ENCODE peak calls at places on chromosomes 2 and 18, in six cellular contexts. D is uterus, O is tibial nerve, Y is AG04450, I is fibroblast of lung, Z is spleen. J is an unnamed sample.

GRCh38 chr2:176428943-176429469 is 159.8 kb downstream of the MTX2 start:
- DNase-seq in D (no peak), O (no peak), Y (no peak), I (no peak), Z (no peak), J (no peak)

GRCh38 chr2:138433995-138434991 is 67.3 kb upstream of the SPOPL start:
- DNase-seq in D (no peak), O (no peak), Y (no peak), I (no peak), Z (no peak), J (no peak)

GRCh38 chr2:113172721-113173562 is 829 bp upstream of the PSD4 start:
- DNase-seq in D (no peak), O (no peak), Y (no peak), I (no peak), Z (peak; percentile 79), J (no peak)

GRCh38 chr2:222305510-222306392 is 7.0 kb upstream of the PAX3 start:
- DNase-seq in D (no peak), O (no peak), Y (no peak), I (peak; percentile 33), Z (peak; percentile 78), J (no peak)

GRCh38 chr2:8491296-8492048 is 190.4 kb upstream of the ID2 start:
- DNase-seq in D (peak; percentile 37), O (no peak), Y (no peak), I (no peak), Z (no peak), J (peak; percentile 48)

GRCh38 chr2:24725956-24726355 is 67.2 kb downstream of the PTRHD1 start:
- DNase-seq in D (no peak), O (no peak), Y (no peak), I (no peak), Z (no peak), J (no peak)

GRCh38 chr2:190864375-190864774 is 16.2 kb upstream of the GLS start:
- DNase-seq in D (no peak), O (no peak), Y (no peak), I (peak; percentile 64), Z (no peak), J (no peak)

GRCh38 chr2:162734866-162735265 is 103.7 kb downstream of the KCNH7 start:
- DNase-seq in D (no peak), O (no peak), Y (no peak), I (peak; percentile 2), Z (no peak), J (no peak)

GRCh38 chr18:23883277-23883790 is 131.2 kb upstream of the TTC39C start:
- DNase-seq in D (peak; percentile 22), O (peak; percentile 41), Y (no peak), I (no peak), Z (no peak), J (no peak)

GRCh38 chr2:128324897-128325410 is 6.3 kb upstream of the HS6ST1 start:
- DNase-seq in D (no peak), O (no peak), Y (no peak), I (no peak), Z (no peak), J (peak; percentile 30)

GRCh38 chr2:207472343-207473202 is 57.2 kb upstream of the CREB1 start:
- DNase-seq in D (no peak), O (no peak), Y (no peak), I (peak; percentile 55), Z (no peak), J (no peak)

GRCh38 chr18:79797518-79798345 is at the start of gene KCNG2:
- DNase-seq in D (no peak), O (no peak), Y (no peak), I (peak; percentile 26), Z (peak; percentile 87), J (peak; percentile 92)
- TF ChIP-seq CTCF in D (no peak), O (no peak), Y (peak; percentile 4), I (no peak), Z (no peak), J (no peak)

GRCh38 chr2:183038341-183039300 is at the start of gene NCKAP1:
- DNase-seq in D (peak; percentile 94), O (peak; percentile 86), Y (peak; percentile 46), I (peak; percentile 78), Z (peak; percentile 96), J (peak; percentile 97)

GRCh38 chr2:183037660-183038340 is 457 bp downstream of the NCKAP1 start:
- DNase-seq in D (peak; percentile 45), O (peak; percentile 28), Y (no peak), I (peak; percentile 28), Z (no peak), J (no peak)

GRCh38 chr2:183035298-183035953 is 2.8 kb downstream of the NCKAP1 start:
- DNase-seq in D (no peak), O (no peak), Y (peak; percentile 51), I (peak; percentile 88), Z (no peak), J (peak; percentile 57)

GRCh38 chr2:183035954-183036669 is 2.1 kb downstream of the NCKAP1 start:
- DNase-seq in D (no peak), O (no peak), Y (no peak), I (no peak), Z (no peak), J (no peak)

DNA sequence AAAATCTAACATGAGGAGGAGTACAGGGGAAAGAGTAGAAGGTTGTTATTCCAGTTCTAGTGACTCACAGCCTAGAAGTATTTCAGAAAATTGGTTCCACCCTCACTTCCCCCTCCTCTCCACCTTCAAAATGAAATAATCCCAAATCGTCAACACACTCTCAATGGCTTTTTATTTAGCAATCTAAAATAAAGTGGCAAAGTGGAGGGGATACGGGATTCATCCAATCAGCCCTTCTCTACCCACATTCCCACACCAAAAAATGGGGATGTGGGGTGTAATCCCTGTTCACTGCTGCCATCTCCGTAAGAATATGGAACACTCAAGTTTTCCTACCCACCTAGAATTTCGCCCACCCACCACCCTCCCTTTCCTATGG is 987 bp downstream of the NCKAP1 start:
- DNase-seq in D (no peak), O (no peak), Y (no peak), I (peak; percentile 42), Z (no peak), J (peak; percentile 62)
- H3K27ac ChIP-seq in D (peak overlapping the region; percentile 97), O (peak overlapping the region; percentile 95), Y (peak overlapping the region; percentile 63), I (peak overlapping the region; percentile 82), Z (peak overlapping the region; percentile 93), J (peak overlapping the region; percentile 90)

GRCh38 chr2:51795248-51795888 is 763.4 kb upstream of the NRXN1 start:
- DNase-seq in D (no peak), O (no peak), Y (no peak), I (no peak), Z (no peak), J (no peak)
- TF ChIP-seq CTCF in D (no peak), O (no peak), Y (peak; percentile 10), I (peak; percentile 10), Z (no peak), J (no peak)

GRCh38 chr2:134522856-134523460 is 195.8 kb downstream of the TMEM163 start:
- DNase-seq in D (no peak), O (no peak), Y (no peak), I (no peak), Z (no peak), J (no peak)
- H3K27ac ChIP-seq in D (no peak overlapping the region), O (no peak overlapping the region), Y (no peak overlapping the region), I (no peak overlapping the region), Z (no peak overlapping the region), J (no peak overlapping the region)

GRCh38 chr2:238160206-238161129 is 1.7 kb downstream of the ERFE start:
- DNase-seq in D (no peak), O (no peak), Y (no peak), I (no peak), Z (peak; percentile 78), J (peak; percentile 85)
- TF ChIP-seq CTCF in D (no peak), O (no peak), Y (peak; percentile 43), I (peak; percentile 49), Z (no peak), J (no peak)

GRCh38 chr2:219765236-219765635 is 137.8 kb downstream of the SLC4A3 start:
- DNase-seq in D (no peak), O (no peak), Y (no peak), I (no peak), Z (no peak), J (no peak)

GRCh38 chr2:219772697-219773096 is 145.3 kb downstream of the SLC4A3 start:
- DNase-seq in D (no peak), O (no peak), Y (no peak), I (no peak), Z (no peak), J (no peak)

GRCh38 chr2:219772103-219772502 is 144.7 kb downstream of the SLC4A3 start:
- DNase-seq in D (no peak), O (no peak), Y (no peak), I (no peak), Z (no peak), J (no peak)

GRCh38 chr2:219766658-219767057 is 139.2 kb downstream of the SLC4A3 start:
- DNase-seq in D (no peak), O (no peak), Y (no peak), I (no peak), Z (no peak), J (no peak)

GRCh38 chr2:219769044-219770030 is 141.9 kb downstream of the SLC4A3 start:
- DNase-seq in D (peak; percentile 68), O (no peak), Y (peak; percentile 1), I (peak; percentile 59), Z (no peak), J (no peak)
- H3K27ac ChIP-seq in D (no peak overlapping the region), O (no peak overlapping the region), Y (no peak overlapping the region), I (no peak overlapping the region), Z (no peak overlapping the region), J (no peak overlapping the region)

J was measured in osteoblast.